ENCODE peak calls at places on chromosomes 11 and 22, in four cellular contexts. N is HepG2, U is WTC11, E is K562. D is an unnamed sample.

GRCh38 chr11:67631853-67632174 is 2.1 kb upstream of the NUDT8 start:
- DNase-seq in N (no peak), U (no peak), E (no peak), D (no peak)

GRCh38 chr11:27861706-27862430 is 161.6 kb upstream of the BDNF start:
- DNase-seq in N (no peak), U (no peak), E (no peak), D (no peak)

GRCh38 chr11:44992774-44993173 is 42.1 kb upstream of the TP53I11 start:
- DNase-seq in N (no peak), U (no peak), E (no peak), D (no peak)

GRCh38 chr11:12404461-12404860 is 27.1 kb downstream of the PARVA start:
- DNase-seq in N (no peak), U (no peak), E (no peak), D (no peak)

GRCh38 chr22:50423956-50424355 is 50.9 kb downstream of the SBF1 start:
- DNase-seq in N (no peak), U (no peak), E (no peak), D (no peak)

GRCh38 chr11:78196661-78197091 is 8.0 kb downstream of the USP35 start:
- DNase-seq in N (no peak), U (no peak), E (no peak), D (no peak)

GRCh38 chr11:118953265-118953664 is 2.8 kb upstream of the UPK2 start:
- DNase-seq in N (no peak), U (peak), E (peak), D (peak)

GRCh38 chr11:267491-267994 is 10.7 kb upstream of the NLRP6 start:
- DNase-seq in N (no peak), U (no peak), E (peak), D (no peak)

GRCh38 chr11:61890536-61891330 is 612 bp downstream of the FADS3 start:
- DNase-seq in N (peak), U (no peak), E (peak), D (no peak)

GRCh38 chr22:35051791-35052190 is 14.2 kb upstream of the ISX start:
- DNase-seq in N (no peak), U (no peak), E (no peak), D (no peak)

GRCh38 chr22:48926663-48927062 is 901.0 kb downstream of the BRD1 start:
- DNase-seq in N (no peak), U (no peak), E (no peak), D (no peak)

GRCh38 chr11:2582958-2583604 is 116.7 kb downstream of the KCNQ1OT1 start:
- DNase-seq in N (no peak), U (peak), E (no peak), D (no peak)

GRCh38 chr11:105227363-105227762 is 87.8 kb upstream of the CARD18 start:
- DNase-seq in N (no peak), U (no peak), E (no peak), D (no peak)

GRCh38 chr11:60951909-60952741 is at the start of gene SLC15A3:
- DNase-seq in N (no peak), U (peak), E (no peak), D (no peak)

GRCh38 chr11:36702330-36703054 is 104.5 kb upstream of the RAG2 start:
- DNase-seq in N (peak), U (no peak), E (peak), D (peak)

DNA sequence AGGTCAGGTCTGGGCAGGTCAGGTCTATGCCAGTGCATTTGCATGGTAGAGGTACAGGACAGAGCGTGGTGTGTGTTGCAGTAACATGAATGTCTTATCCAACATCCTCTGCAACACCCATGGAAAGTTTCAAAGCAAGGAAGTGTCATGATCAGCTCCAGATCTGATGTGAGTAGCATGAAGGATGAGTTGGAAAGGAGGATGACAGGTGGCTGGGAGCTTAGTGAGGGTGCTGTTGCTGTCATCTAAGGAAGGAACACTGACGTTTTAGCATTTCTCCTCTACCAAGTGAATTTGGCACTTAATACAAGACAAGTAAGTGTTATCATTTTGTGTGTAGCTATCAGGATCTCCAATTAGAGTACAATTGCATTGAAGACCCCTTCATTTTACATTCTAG is 65.1 kb downstream of the GRK3 start:
- DNase-seq in N (no peak), U (no peak), E (no peak), D (no peak)
- TF ChIP-seq SP1 in N (no peak), U (no peak), E (no peak), D (no peak)

GRCh38 chr22:27668828-27669797 is 132.4 kb downstream of the MN1 start:
- DNase-seq in N (peak), U (no peak), E (peak), D (no peak)
- TF ChIP-seq ELF4 in N (no peak), U (no peak), E (no peak), D (no peak)

GRCh38 chr11:85123752-85124231 is 503.4 kb downstream of the DLG2 start:
- DNase-seq in N (no peak), U (no peak), E (no peak), D (no peak)

GRCh38 chr11:85115798-85116197 is 511.3 kb downstream of the DLG2 start:
- DNase-seq in N (no peak), U (no peak), E (no peak), D (no peak)

GRCh38 chr11:85114786-85115185 is 512.4 kb downstream of the DLG2 start:
- DNase-seq in N (no peak), U (no peak), E (no peak), D (no peak)

DNA sequence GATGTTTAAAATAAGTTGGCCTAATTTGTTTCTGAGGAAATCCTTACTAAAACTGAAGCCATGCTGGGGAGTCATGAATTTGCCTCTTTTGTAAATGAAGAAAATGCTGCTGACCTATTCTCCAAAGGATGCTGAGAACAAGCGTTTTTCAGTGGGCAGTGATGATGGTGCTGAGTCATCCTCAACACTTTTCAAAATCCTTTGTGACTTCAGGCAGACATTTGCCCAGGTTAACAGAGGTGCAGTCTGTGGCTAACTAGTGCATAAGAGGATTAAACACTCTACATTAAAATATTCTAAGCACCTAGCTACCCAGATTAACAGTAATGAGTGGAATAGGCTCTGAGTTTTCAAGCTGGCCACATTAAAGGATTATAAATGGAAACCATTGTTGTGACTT is 509.0 kb downstream of the DLG2 start:
- DNase-seq in N (no peak), U (no peak), E (no peak), D (no peak)
- TF ChIP-seq SP1 in N (no peak), U (no peak), E (no peak), D (no peak)

DNA sequence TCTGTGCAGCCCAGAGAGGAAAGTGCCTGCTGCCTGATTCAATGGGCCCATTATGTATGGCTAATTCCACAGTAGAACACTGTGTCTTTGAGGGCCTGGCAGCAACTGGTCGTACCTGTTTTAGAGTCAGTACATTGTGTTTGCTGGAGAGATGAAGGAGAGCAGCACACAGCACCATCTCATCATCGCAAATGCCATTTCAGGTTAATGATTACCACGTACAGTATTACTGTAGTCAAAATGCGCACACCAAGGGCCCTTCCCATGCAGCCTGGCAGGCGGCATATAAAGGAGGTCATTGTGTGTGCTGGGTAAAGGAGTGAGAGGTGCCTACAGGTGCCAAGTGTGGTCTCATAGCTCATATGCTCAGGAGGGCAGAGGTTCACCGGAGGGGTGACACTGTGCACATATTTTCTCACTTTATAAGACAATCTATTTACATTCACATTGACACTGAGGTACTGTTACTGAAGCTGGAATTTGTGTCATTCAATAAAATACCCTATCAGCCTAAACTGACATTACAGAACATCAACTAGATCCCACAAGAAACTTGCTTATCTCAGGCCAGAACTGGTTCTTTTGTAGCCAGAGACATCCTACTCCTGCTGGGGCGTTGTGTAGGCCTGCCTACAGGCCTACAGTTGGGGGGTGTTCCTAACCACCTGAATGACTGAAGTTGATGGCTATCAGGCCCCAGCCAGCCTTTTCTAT is 90.4 kb downstream of the APIP start:
- DNase-seq in N (peak), U (no peak), E (peak), D (no peak)
- TF ChIP-seq ELF4 in N (no peak), U (no peak), E (no peak), D (no peak)

GRCh38 chr11:126853732-126854131 is 146.8 kb downstream of the KIRREL3 start:
- DNase-seq in N (no peak), U (no peak), E (no peak), D (no peak)
- TF ChIP-seq SP1 in N (no peak), U (no peak), E (no peak), D (no peak)

GRCh38 chr11:47412152-47412746 is 3.9 kb downstream of the SLC39A13 start:
- DNase-seq in N (no peak), U (peak), E (peak), D (peak)

GRCh38 chr11:47409440-47410403 is 1.3 kb downstream of the SLC39A13 start:
- DNase-seq in N (no peak), U (no peak), E (no peak), D (no peak)

GRCh38 chr11:47408598-47409439 is 429 bp downstream of the SLC39A13 start:
- DNase-seq in N (no peak), U (peak), E (no peak), D (no peak)

GRCh38 chr11:47407746-47408590 is at the start of gene SLC39A13:
- DNase-seq in N (peak), U (peak), E (peak), D (peak)

GRCh38 chr11:47410404-47411264 is 2.2 kb downstream of the SLC39A13 start:
- DNase-seq in N (no peak), U (no peak), E (no peak), D (no peak)
- TF ChIP-seq ELF4 in N (no peak), U (no peak), E (no peak), D (no peak)